ENCODE peak calls at places on chromosomes 16 and 17, in six cellular contexts. X is uterus, P is SK-N-SH, S is right atrium auricular region, T is AG09309, Q is astrocyte. R is an unnamed sample.

GRCh38 chr17:41579484-41580243 is 7.0 kb downstream of the KRT14 start:
- DNase-seq in Q (peak; percentile 39), T (peak; percentile 33), S (peak; percentile 73), P (peak; percentile 90), X (peak; percentile 51), R (peak; percentile 62)

GRCh38 chr17:50213026-50214015 is 11.9 kb upstream of the COL1A1 start:
- DNase-seq in T (no peak), Q (peak; percentile 28), P (peak; percentile 56), X (peak; percentile 34), S (no peak), R (no peak)

GRCh38 chr16:58492735-58493134 is 7.2 kb upstream of the NDRG4 start:
- DNase-seq in P (peak; percentile 53), S (no peak), X (no peak), Q (no peak), T (no peak), R (no peak)

GRCh38 chr17:78753316-78754250 is 28.5 kb downstream of the CYTH1 start:
- DNase-seq in X (no peak), Q (no peak), S (no peak), P (no peak), T (no peak), R (no peak)

GRCh38 chr17:56756536-56756935 is 77.2 kb downstream of the C17orf67 start:
- DNase-seq in Q (peak; percentile 97), S (no peak), P (no peak), X (no peak), T (peak; percentile 85), R (peak; percentile 84)

GRCh38 chr17:45364531-45365390 is 47.9 kb upstream of the MAP3K14 start:
- DNase-seq in S (no peak), Q (no peak), T (no peak), X (no peak), P (peak; percentile 24), R (no peak)

GRCh38 chr16:66306366-66307150 is 59.9 kb upstream of the CDH5 start:
- DNase-seq in Q (no peak), T (no peak), S (no peak), X (no peak), P (no peak), R (no peak)

GRCh38 chr16:12964466-12964865 is 63.1 kb downstream of the SHISA9 start:
- DNase-seq in Q (no peak), X (no peak), P (no peak), T (no peak), S (no peak), R (no peak)

GRCh38 chr16:16027728-16028310 is 78.4 kb downstream of the ABCC1 start:
- DNase-seq in S (no peak), T (no peak), X (no peak), Q (no peak), P (no peak), R (no peak)

GRCh38 chr16:138049-138417 is 440 bp downstream of the NPRL3 start:
- DNase-seq in P (peak; percentile 76), X (peak; percentile 23), S (no peak), Q (no peak), T (no peak), R (peak; percentile 14)

GRCh38 chr17:61878984-61879612 is 15.8 kb upstream of the BRIP1 start:
- DNase-seq in P (no peak), S (no peak), T (no peak), Q (no peak), X (no peak), R (no peak)

GRCh38 chr17:9850151-9850550 is 24.4 kb downstream of the GLP2R start:
- DNase-seq in P (no peak), S (no peak), T (no peak), X (no peak), Q (no peak), R (no peak)

GRCh38 chr17:43601280-43602050 is 55.3 kb upstream of the ETV4 start:
- DNase-seq in S (no peak), X (peak; percentile 83), P (no peak), T (no peak), Q (peak; percentile 54), R (no peak)

GRCh38 chr16:11909653-11910551 is 5.9 kb downstream of the GSPT1 start:
- DNase-seq in X (peak; percentile 18), P (no peak), S (no peak), Q (peak; percentile 78), T (no peak), R (peak; percentile 92)

GRCh38 chr16:50440531-50440930 is 71.7 kb upstream of the BRD7 start:
- DNase-seq in T (no peak), P (no peak), S (no peak), X (no peak), Q (no peak), R (no peak)

GRCh38 chr16:50438041-50438437 is 69.3 kb upstream of the BRD7 start:
- DNase-seq in P (no peak), S (peak; percentile 43), T (no peak), X (no peak), Q (no peak), R (no peak)

GRCh38 chr16:50430076-50430475 is 61.3 kb upstream of the BRD7 start:
- DNase-seq in T (no peak), S (no peak), P (peak; percentile 66), Q (no peak), X (no peak), R (no peak)

GRCh38 chr16:50436271-50436670 is 67.5 kb upstream of the BRD7 start:
- DNase-seq in S (no peak), X (no peak), T (no peak), P (no peak), Q (no peak), R (no peak)

DNA sequence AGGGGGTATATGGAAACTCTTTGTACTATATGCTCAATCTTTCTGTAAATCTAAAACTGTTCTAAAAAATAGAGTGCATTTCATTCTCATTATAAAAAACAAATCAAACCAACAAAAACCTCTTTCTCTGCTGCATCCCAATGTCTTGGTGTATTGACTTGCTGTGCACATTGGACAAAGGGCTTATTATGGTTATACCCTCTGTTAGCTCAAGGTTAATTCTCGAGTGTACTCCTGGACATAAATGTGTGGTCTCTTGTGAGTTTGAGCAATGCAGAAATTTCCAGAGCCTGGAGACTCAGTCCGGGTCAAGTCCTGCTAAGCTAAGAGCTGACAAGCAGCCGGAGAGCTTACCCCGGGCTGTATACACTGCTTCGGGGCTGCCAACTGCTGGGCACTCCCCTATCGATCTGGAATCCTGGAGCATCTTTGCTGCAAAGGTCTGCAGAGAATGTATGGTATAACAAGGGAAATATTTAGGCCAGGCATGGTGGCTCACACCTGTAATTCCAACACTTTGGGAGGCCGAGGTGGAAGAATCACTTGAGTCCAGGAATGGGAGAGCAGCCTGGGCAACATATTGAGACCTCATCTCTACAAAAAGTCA is 66.2 kb upstream of the BRD7 start:
- DNase-seq in X (no peak), S (peak; percentile 16), Q (no peak), P (no peak), T (no peak), R (no peak)
- H3K4me3 ChIP-seq in X (no peak overlapping the region), S (no peak overlapping the region), Q (no peak overlapping the region), P (no peak overlapping the region), T (no peak overlapping the region), R (no peak overlapping the region)

GRCh38 chr17:6276711-6277110 is 158.2 kb downstream of the AIPL1 start:
- DNase-seq in P (no peak), Q (no peak), T (no peak), S (no peak), X (no peak), R (no peak)

GRCh38 chr17:6274310-6274709 is 160.6 kb downstream of the AIPL1 start:
- DNase-seq in S (no peak), P (no peak), T (no peak), X (no peak), Q (no peak), R (no peak)

DNA sequence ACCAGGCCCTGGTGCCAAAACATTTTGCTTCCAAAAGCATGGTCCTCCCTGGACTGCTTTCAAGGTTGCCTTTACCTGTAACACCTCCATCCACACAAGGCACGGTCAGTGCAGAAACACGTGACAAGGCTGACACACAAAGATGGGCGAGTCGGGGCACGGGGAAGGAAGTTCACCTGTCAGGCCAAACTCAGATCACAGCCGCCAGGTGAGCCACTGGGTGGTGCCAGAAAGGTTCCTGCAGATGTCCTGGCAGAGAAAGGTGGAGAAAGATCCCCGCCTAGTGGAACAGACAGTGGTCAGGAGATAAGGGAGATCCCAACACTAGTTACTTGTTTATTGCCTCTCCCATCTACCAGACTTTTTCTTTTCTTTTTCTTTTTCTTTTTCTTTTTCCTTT is 155.3 kb downstream of the AIPL1 start:
- DNase-seq in T (no peak), Q (no peak), P (no peak), S (no peak), X (no peak), R (no peak)
- TF ChIP-seq CTCF in T (no peak), Q (no peak), P (no peak), S (no peak), X (no peak), R (no peak)

GRCh38 chr16:2775765-2776499 is 1.1 kb downstream of the ELOB start:
- DNase-seq in S (no peak), T (no peak), P (no peak), X (no peak), Q (no peak), R (no peak)
- H3K4me3 ChIP-seq in S (peak overlapping the region; percentile 98), T (peak overlapping the region; percentile 82), P (peak overlapping the region; percentile 88), X (peak overlapping the region; percentile 71), Q (peak overlapping the region; percentile 82), R (peak overlapping the region; percentile 88)

DNA sequence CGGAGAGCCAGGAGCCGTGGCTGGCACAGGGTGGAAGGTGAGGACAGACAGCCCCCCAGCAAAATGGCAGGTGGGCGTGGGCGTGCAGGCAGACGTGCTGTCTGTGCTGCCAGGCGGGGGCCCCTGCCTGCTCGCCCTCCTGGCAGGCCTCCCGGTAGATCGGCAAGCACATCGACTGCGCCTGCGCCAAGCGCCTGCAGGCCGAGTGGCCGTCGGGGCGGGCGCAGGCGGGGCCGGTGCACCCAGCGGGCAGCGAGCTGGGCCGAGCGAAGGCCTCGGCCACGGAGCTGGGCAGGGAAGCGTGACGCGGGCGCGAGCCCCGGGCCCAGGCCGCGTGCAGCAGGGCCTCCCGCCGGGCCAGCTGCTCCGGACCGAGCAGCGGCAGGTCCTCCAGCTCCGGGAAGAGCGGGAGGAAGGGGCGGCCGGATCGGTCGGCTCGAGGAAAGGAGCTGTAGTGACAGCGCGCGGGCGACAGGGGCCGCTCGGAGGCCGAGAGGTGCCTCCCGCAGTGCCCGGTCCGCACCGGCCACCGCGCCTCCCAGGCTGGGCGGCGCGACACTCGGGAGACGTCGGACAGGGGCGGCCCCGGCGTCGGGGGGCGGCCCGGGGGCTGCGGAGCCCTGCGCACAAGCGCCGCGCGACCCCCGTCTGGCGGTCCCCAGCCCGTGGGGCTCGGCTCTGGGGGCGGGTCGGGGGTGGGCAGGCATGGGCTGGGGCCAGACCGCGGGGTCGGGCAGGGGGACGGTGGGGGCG is 16.9 kb downstream of the GRIN2C start:
- DNase-seq in P (peak; percentile 99), Q (peak; percentile 22), X (peak; percentile 40), T (no peak), S (peak; percentile 65), R (peak; percentile 57)
- TF ChIP-seq CTCF in P (peak; percentile 56), Q (no peak), X (peak; percentile 13), T (peak; percentile 41), S (peak; percentile 81), R (peak; percentile 49)

GRCh38 chr17:74466111-74466784 is at the start of gene CD300A:
- DNase-seq in T (no peak), P (no peak), Q (no peak), S (no peak), X (no peak), R (no peak)
- H3K4me3 ChIP-seq in T (no peak within 1 kb of the TSS), P (no peak within 1 kb of the TSS), Q (no peak within 1 kb of the TSS), S (peak within 1 kb of the TSS; percentile 29), X (no peak within 1 kb of the TSS), R (no peak within 1 kb of the TSS)

DNA sequence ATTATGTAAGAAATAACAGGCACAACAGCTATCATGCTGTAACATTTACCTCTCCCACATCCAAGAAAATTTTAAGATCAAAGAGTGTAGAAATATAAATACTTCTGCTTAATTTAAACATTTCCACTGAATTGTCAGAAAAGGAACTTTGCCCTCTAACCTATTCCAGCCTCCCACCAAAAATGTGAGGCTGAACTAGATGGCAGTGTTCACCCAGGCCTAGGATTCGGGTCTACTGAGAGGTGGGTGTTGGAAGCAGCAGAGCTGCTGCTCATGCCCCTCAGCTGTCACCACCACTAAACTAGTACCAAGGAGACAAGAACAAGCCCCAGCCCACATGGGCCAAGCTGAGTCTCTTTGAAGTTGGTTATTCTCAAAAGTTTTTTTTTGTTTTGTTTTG is 11.3 kb downstream of the CIAPIN1 start:
- DNase-seq in S (no peak), P (no peak), X (no peak), Q (no peak), T (no peak), R (no peak)
- TF ChIP-seq CTCF in S (no peak), P (no peak), X (no peak), Q (no peak), T (no peak), R (no peak)